ENCODE peak calls at places on chromosomes 16 and 17, in nine cellular contexts. R, L, E, A, W, M, V, U and I are unnamed samples.

GRCh38 chr17:44183024-44183423 is 3.7 kb upstream of the TMUB2 start:
- DNase-seq in R (no peak), V (no peak), L (no peak), U (no peak), W (no peak), M (no peak), E (no peak), A (no peak), I (no peak)

GRCh38 chr17:3603119-3603869 is 5.9 kb downstream of the TRPV1 start:
- DNase-seq in U (no peak), V (peak), W (no peak), M (peak), E (no peak), R (no peak), A (peak), L (no peak), I (no peak)

GRCh38 chr17:17109896-17110295 is 67.6 kb downstream of the MPRIP start:
- DNase-seq in A (no peak), E (no peak), V (peak), L (no peak), W (peak), U (no peak), R (no peak), M (no peak), I (no peak)

GRCh38 chr17:76740329-76741118 is 2.6 kb downstream of the MFSD11 start:
- DNase-seq in W (no peak), L (no peak), U (no peak), V (no peak), M (peak), A (peak), E (no peak), R (no peak), I (no peak)

GRCh38 chr16:1183235-1183907 is 30.5 kb downstream of the CACNA1H start:
- DNase-seq in A (peak), M (peak), E (peak), V (no peak), L (peak), U (no peak), W (no peak), R (no peak), I (no peak)

GRCh38 chr17:29571486-29571882 is 3.0 kb downstream of the TP53I13 start:
- DNase-seq in V (no peak), E (no peak), M (no peak), U (no peak), L (no peak), R (no peak), W (no peak), A (no peak), I (no peak)

GRCh38 chr17:60354223-60354622 is 37.7 kb downstream of the USP32 start:
- DNase-seq in V (peak), M (peak), U (no peak), W (no peak), E (no peak), L (no peak), A (peak), R (no peak), I (no peak)

GRCh38 chr16:48852955-48853354 is 243.0 kb upstream of the N4BP1 start:
- DNase-seq in R (no peak), A (no peak), E (no peak), V (no peak), U (no peak), L (no peak), W (no peak), M (no peak), I (no peak)

GRCh38 chr16:19071811-19072777 is 4.7 kb downstream of the COQ7 start:
- DNase-seq in V (peak), L (peak), W (peak), M (peak), U (peak), E (peak), R (peak), A (peak), I (peak)

GRCh38 chr17:45234641-45235040 is 13.0 kb downstream of the FMNL1 start:
- DNase-seq in U (no peak), V (no peak), L (peak), A (no peak), M (no peak), R (peak), W (no peak), E (no peak), I (peak)

GRCh38 chr16:30619207-30619606 is 9.0 kb upstream of the ZNF689 start:
- DNase-seq in M (no peak), A (no peak), R (no peak), E (no peak), U (no peak), W (no peak), L (no peak), V (peak), I (no peak)

GRCh38 chr16:23700509-23700908 is 12.5 kb downstream of the ERN2 start:
- DNase-seq in L (peak), V (peak), A (no peak), M (no peak), E (no peak), U (no peak), W (no peak), R (no peak), I (no peak)

GRCh38 chr16:1557074-1557473 is 23.6 kb downstream of the TMEM204 start:
- DNase-seq in V (no peak), E (no peak), M (no peak), L (no peak), U (no peak), W (no peak), R (no peak), A (no peak), I (no peak)

GRCh38 chr16:48535831-48536599 is 74.0 kb downstream of the N4BP1 start:
- DNase-seq in E (peak), U (no peak), V (peak), M (peak), L (peak), A (peak), W (peak), R (no peak), I (no peak)

GRCh38 chr17:50260501-50260911 is 13.8 kb upstream of the TMEM92 start:
- DNase-seq in V (no peak), W (peak), L (no peak), R (no peak), U (no peak), A (no peak), M (no peak), E (no peak), I (no peak)

GRCh38 chr16:58027341-58028167 is 2.0 kb downstream of the MMP15 start:
- DNase-seq in M (peak), V (peak), L (peak), A (peak), E (peak), U (peak), R (no peak), W (peak), I (no peak)

GRCh38 chr16:17590711-17591654 is 120.2 kb upstream of the XYLT1 start:
- DNase-seq in U (no peak), A (no peak), L (no peak), E (no peak), R (no peak), V (no peak), W (no peak), M (peak), I (no peak)

GRCh38 chr17:50580636-50581035 is 20.1 kb downstream of the CACNA1G start:
- DNase-seq in A (no peak), W (no peak), U (no peak), V (no peak), M (no peak), L (no peak), R (no peak), E (no peak), I (no peak)

GRCh38 chr17:76543482-76544122 is 3.8 kb downstream of the PRCD start:
- DNase-seq in M (no peak), V (no peak), R (no peak), A (no peak), U (no peak), E (no peak), L (peak), W (no peak), I (no peak)

GRCh38 chr16:24977673-24978065 is 37.5 kb downstream of the ARHGAP17 start:
- DNase-seq in M (peak), R (no peak), U (no peak), L (no peak), E (no peak), V (no peak), W (no peak), A (peak), I (no peak)

GRCh38 chr17:31456814-31457213 is 65.3 kb downstream of the RAB11FIP4 start:
- DNase-seq in A (no peak), E (no peak), U (no peak), L (no peak), W (no peak), V (no peak), M (no peak), R (no peak), I (no peak)

DNA sequence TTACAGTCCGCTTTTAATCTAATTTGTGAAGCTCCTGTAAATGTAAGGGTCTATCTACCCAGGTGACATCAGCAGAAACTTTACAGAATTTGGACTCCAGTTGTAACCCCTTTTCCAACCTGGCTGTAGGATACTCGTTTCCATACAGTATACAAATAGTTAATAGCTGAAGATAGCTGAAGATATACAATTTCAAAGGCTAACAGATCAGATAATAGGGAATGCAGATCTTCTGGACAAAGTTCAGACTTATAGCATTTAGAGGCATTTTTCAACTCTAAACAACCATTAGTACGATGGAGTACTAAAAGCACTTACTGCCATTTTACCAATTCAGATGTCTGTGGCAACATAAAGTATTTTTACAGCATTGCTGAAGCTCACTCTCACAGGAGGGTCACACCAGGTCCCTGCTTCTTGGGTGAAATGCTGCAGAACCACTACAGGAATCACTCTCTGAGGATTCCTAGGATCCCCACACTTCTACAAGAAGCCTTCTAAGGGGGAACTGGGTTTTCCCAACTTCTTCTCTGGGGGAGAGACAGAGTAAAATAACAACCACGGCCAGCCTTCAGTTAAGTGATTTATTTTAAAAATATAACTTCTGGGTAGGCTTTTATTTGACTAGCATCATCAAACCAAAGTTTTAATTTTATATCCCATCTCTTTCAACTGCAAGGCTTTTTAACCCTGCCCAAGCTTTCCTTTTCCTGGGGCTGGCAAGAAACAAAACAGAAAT is 2.9 kb downstream of the VEZF1 start:
- DNase-seq in M (no peak), L (no peak), A (peak), U (no peak), R (no peak), W (no peak), E (no peak), V (no peak), I (no peak)
- H3K4me3 ChIP-seq in M (no peak), L (peak), A (no peak), U (peak), R (no peak), W (no peak), E (peak), V (no peak), I (no peak)

DNA sequence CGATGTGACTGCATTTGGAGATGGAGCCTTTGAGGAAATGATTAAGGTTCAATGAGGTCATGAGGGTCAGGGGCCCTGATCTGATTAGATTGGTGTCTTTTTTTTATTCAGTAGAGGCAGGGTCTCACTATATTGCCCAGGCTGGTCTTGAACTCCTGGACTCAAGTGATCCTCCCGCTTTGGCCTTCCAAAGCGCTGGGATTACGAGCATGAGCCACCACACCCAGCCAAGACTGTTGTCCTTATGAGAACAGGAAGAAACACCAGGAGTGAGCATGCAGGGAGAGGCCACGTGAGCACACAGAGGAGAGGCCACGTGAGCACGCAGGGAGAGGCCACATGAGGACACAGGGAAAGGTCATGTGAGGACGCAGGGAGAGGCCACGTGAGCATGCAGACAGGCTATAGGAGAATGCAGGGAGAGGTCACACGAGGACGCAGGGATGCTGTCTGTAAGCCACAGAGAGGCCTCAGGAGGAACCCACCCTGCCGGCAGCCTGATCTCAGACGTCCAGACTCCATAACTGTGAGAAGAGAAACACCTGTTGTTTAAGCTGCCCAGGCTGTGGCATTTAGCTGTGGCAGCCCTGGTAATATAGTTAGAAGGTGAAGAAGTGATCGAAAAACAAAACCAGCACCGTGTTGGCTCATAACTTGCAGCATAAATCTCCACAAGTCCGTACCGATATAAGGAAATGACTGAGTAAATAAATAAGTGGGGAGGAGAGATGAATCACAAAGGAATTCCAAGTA is 14.5 kb upstream of the CSNK1D start:
- DNase-seq in M (peak), W (peak), R (no peak), L (no peak), U (peak), A (peak), V (peak), E (peak), I (no peak)
- H3K4me3 ChIP-seq in M (no peak), W (no peak), R (no peak), L (no peak), U (peak), A (no peak), V (peak), E (no peak), I (no peak)

GRCh38 chr17:37693328-37693727 is 50.1 kb upstream of the DDX52 start:
- DNase-seq in W (no peak), R (peak), M (no peak), U (no peak), V (no peak), E (no peak), L (no peak), A (no peak), I (no peak)
- H3K4me3 ChIP-seq in W (no peak), R (no peak), M (no peak), U (no peak), V (no peak), E (no peak), L (no peak), A (no peak), I (no peak)

GRCh38 chr16:46885960-46886763 is 2.0 kb downstream of the GPT2 start:
- DNase-seq in L (peak), A (peak), E (no peak), V (peak), W (no peak), R (no peak), M (peak), U (no peak), I (no peak)
- H3K4me3 ChIP-seq in L (peak), A (peak), E (no peak), V (peak), W (no peak), R (peak), M (no peak), U (no peak), I (no peak)

DNA sequence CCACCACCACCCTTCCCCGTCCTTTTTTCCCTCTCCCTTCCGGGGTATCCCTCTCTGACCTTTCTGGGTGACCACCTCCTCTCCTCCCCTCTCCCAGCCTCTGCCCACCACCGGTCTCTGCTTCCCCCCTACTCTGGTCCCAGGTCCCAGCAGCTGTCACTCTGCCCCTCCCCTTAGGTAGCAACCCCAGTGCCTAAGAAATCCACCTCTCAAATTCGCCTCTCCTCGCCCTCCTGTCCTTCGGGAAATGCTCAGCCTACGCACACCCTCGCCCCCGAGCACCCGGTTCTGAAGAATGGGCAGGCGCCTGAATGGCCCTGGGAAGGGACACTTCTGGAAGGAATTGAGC is 775 bp upstream of the SP6 start:
- DNase-seq in M (no peak), U (no peak), W (no peak), E (no peak), A (no peak), L (peak), R (no peak), V (no peak), I (no peak)
- H3K4me3 ChIP-seq in M (no peak), U (no peak), W (no peak), E (no peak), A (no peak), L (peak), R (no peak), V (no peak), I (no peak)

GRCh38 chr16:69927056-69927757 is 23.9 kb upstream of the CLEC18A start:
- DNase-seq in V (no peak), E (peak), L (no peak), W (no peak), U (no peak), M (peak), A (peak), R (no peak), I (no peak)

GRCh38 chr16:69924041-69924775 is 26.9 kb upstream of the CLEC18A start:
- DNase-seq in L (no peak), M (no peak), E (no peak), R (no peak), U (no peak), A (no peak), V (no peak), W (no peak), I (no peak)

GRCh38 chr16:69924777-69925191 is 26.4 kb upstream of the CLEC18A start:
- DNase-seq in V (peak), W (no peak), L (no peak), A (peak), M (peak), U (no peak), E (peak), R (no peak), I (no peak)

GRCh38 chr16:69926241-69926640 is 24.9 kb upstream of the CLEC18A start:
- DNase-seq in M (no peak), E (no peak), V (no peak), W (no peak), R (no peak), U (no peak), A (no peak), L (no peak), I (no peak)

DNA sequence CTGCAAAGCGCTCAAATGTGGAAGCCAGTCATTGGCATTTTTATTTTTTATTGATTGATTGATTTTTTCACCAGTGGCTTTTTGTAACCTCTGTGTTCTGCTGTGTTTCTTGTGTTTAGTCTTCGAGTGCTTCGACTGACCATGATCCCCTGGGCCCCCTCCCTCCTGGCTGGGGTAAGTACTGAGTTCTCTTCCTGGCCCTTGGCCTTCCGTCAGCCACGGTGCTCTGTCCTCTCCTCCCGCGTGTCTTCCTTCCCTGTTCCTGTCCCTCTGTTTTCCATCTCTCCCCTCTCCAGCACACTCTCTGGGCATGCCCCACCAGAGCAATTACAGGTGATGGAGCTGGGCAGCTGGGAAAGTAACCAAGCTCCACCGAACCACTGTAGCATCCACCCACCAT is 25.8 kb upstream of the CLEC18A start:
- DNase-seq in R (no peak), A (no peak), L (no peak), M (no peak), V (no peak), E (no peak), U (no peak), W (no peak), I (no peak)
- H3K4me3 ChIP-seq in R (no peak), A (no peak), L (no peak), M (no peak), V (no peak), E (peak), U (no peak), W (peak), I (no peak)